ENCODE peak calls at places on chromosomes 5 and 9, in four cellular contexts. K is amniotic stem cell, B is NCI-H748 treated with DMSO at 0.1 percent for 48 hours, H is M059J. V is an unnamed sample.

GRCh38 chr5:16815432-16815831 is 120.7 kb downstream of the MYO10 start:
- DNase-seq in K (no peak), B (no peak), H (peak; percentile 58), V (no peak)

GRCh38 chr9:128072144-128073021 is 4.4 kb downstream of the SLC25A25 start:
- DNase-seq in K (peak; percentile 52), B (peak; percentile 77), H (peak; percentile 82), V (peak; percentile 88)

GRCh38 chr5:127335381-127335780 is 44.8 kb downstream of the MEGF10 start:
- DNase-seq in K (no peak), B (no peak), H (no peak), V (no peak)

GRCh38 chr9:124661184-124661755 is 109.8 kb downstream of the NR6A1 start:
- DNase-seq in K (no peak), B (no peak), H (peak; percentile 20), V (no peak)

GRCh38 chr9:107154291-107154690 is 128.8 kb upstream of the RAD23B start:
- DNase-seq in K (no peak), B (no peak), H (no peak), V (no peak)

GRCh38 chr5:52989025-52989780 is at the start of gene ITGA2:
- DNase-seq in K (peak; percentile 21), B (peak; percentile 28), H (peak; percentile 74), V (peak; percentile 26)

GRCh38 chr5:146130440-146131045 is 25.2 kb upstream of the PLAC8L1 start:
- DNase-seq in K (no peak), B (no peak), H (peak; percentile 12), V (no peak)

GRCh38 chr9:132409828-132410528 is at the start of gene CFAP77:
- DNase-seq in K (no peak), B (peak; percentile 22), H (peak; percentile 70), V (peak; percentile 31)

V was measured in ovary.